ENCODE peak calls at places on chromosomes 6 and 20, in four cellular contexts. M is left lobe of liver, Z is colonic mucosa, S is NCI-H1092. I is an unnamed sample.

GRCh38 chr6:35082046-35082732 is 59.0 kb downstream of the TCP11 start:
- DNase-seq in S (no peak), Z (no peak), M (peak), I (no peak)

GRCh38 chr6:3230275-3231212 is 3.1 kb upstream of the TUBB2B start:
- DNase-seq in S (peak), Z (no peak), M (no peak), I (no peak)

GRCh38 chr6:155943635-155944034 is 488.0 kb upstream of the NOX3 start:
- DNase-seq in M (no peak), Z (no peak), S (no peak), I (no peak)

GRCh38 chr6:167392631-167393301 is 67.9 kb downstream of the TTLL2 start:
- DNase-seq in Z (no peak), S (no peak), M (no peak), I (no peak)

GRCh38 chr6:2799936-2800527 is 34.8 kb downstream of the WRNIP1 start:
- DNase-seq in Z (no peak), M (no peak), S (no peak), I (no peak)

GRCh38 chr6:32807020-32807580 is 9.7 kb downstream of the HLA-DOB start:
- DNase-seq in S (no peak), M (no peak), Z (no peak), I (no peak)

GRCh38 chr6:16003197-16003491 is 125.7 kb upstream of the MYLIP start:
- DNase-seq in Z (no peak), M (no peak), S (no peak), I (no peak)

GRCh38 chr6:46781478-46782378 is 11.5 kb upstream of the MEP1A start:
- DNase-seq in S (peak), Z (peak), M (no peak), I (peak)

GRCh38 chr6:136503303-136503702 is 46.9 kb downstream of the MAP7 start:
- DNase-seq in Z (no peak), M (no peak), S (no peak), I (no peak)

GRCh38 chr20:22429175-22430153 is 154.9 kb downstream of the FOXA2 start:
- DNase-seq in S (no peak), M (peak), Z (no peak), I (peak)